ENCODE peak calls at places on chromosome 15, in four cellular contexts. F, C, M and U are unnamed samples.

GRCh38 chr15:94306700-94307650 is 75.6 kb downstream of the MCTP2 start:
- DNase-seq in F (no peak), C (no peak), M (no peak), U (peak)

GRCh38 chr15:61459785-61460707 is 230.9 kb upstream of the RORA start:
- DNase-seq in F (peak), C (peak), M (no peak), U (no peak)

GRCh38 chr15:89129123-89129815 is 41.0 kb downstream of the ABHD2 start:
- DNase-seq in F (peak), C (no peak), M (peak), U (no peak)

GRCh38 chr15:48798319-48798718 is 12.6 kb downstream of the CEP152 start:
- DNase-seq in F (peak), C (no peak), M (no peak), U (no peak)

GRCh38 chr15:35746121-35746520 is 200.2 kb upstream of the DPH6 start:
- DNase-seq in F (no peak), C (no peak), M (no peak), U (no peak)

GRCh38 chr15:88574646-88575045 is 28.2 kb upstream of the DET1 start:
- DNase-seq in F (no peak), C (no peak), M (no peak), U (no peak)

GRCh38 chr15:75502360-75502759 is 50.9 kb upstream of the SIN3A start:
- DNase-seq in F (no peak), C (no peak), M (no peak), U (no peak)

GRCh38 chr15:39587910-39588530 is 7.1 kb downstream of the THBS1 start:
- DNase-seq in F (no peak), C (no peak), M (no peak), U (no peak)

GRCh38 chr15:43232289-43232874 is 11.6 kb upstream of the EPB42 start:
- DNase-seq in F (no peak), C (no peak), M (no peak), U (no peak)

GRCh38 chr15:67892559-67893377 is 52.9 kb upstream of the RNU6-1 start:
- DNase-seq in F (no peak), C (no peak), M (no peak), U (no peak)

GRCh38 chr15:60134609-60135008 is 130.5 kb downstream of the FOXB1 start:
- DNase-seq in F (peak), C (no peak), M (no peak), U (no peak)

GRCh38 chr15:89814112-89814742 is 425 bp downstream of the ANPEP start:
- DNase-seq in F (peak), C (no peak), M (no peak), U (no peak)

GRCh38 chr15:75904241-75904631 is 558 bp downstream of the FBXO22 start:
- DNase-seq in F (peak), C (peak), M (no peak), U (no peak)

GRCh38 chr15:31262143-31262530 is 64.5 kb upstream of the KLF13 start:
- DNase-seq in F (no peak), C (no peak), M (no peak), U (no peak)

GRCh38 chr15:89776274-89777072 is at the start of gene MESP2:
- DNase-seq in F (peak), C (peak), M (peak), U (no peak)

GRCh38 chr15:29223640-29224039 is 46.0 kb downstream of the NSMCE3 start:
- DNase-seq in F (no peak), C (no peak), M (no peak), U (no peak)

GRCh38 chr15:44633603-44634002 is 29.9 kb downstream of the SPG11 start:
- DNase-seq in F (no peak), C (no peak), M (no peak), U (no peak)

GRCh38 chr15:70113304-70113700 is 15.6 kb upstream of the TLE3 start:
- DNase-seq in F (no peak), C (no peak), M (no peak), U (no peak)

GRCh38 chr15:70505411-70505919 is 257.9 kb downstream of the UACA start:
- DNase-seq in F (no peak), C (peak), M (no peak), U (no peak)

GRCh38 chr15:29821416-29822099 is 710 bp downstream of the TJP1 start:
- DNase-seq in F (peak), C (peak), M (peak), U (no peak)

GRCh38 chr15:61750271-61751084 is 309.8 kb downstream of the VPS13C start:
- DNase-seq in F (peak), C (no peak), M (no peak), U (no peak)

GRCh38 chr15:67914537-67915373 is 74.9 kb upstream of the RNU6-1 start:
- DNase-seq in F (no peak), C (peak), M (peak), U (no peak)

GRCh38 chr15:60683156-60683555 is 204.2 kb upstream of the ICE2 start:
- DNase-seq in F (no peak), C (no peak), M (no peak), U (no peak)

GRCh38 chr15:29612096-29612495 is 210.2 kb downstream of the TJP1 start:
- DNase-seq in F (no peak), C (no peak), M (no peak), U (no peak)

GRCh38 chr15:76501726-76502125 is 165.2 kb downstream of the ISL2 start:
- DNase-seq in F (no peak), C (no peak), M (no peak), U (no peak)

GRCh38 chr15:35062164-35063099 is 22.7 kb downstream of the NANOGP8 start:
- DNase-seq in F (no peak), C (no peak), M (no peak), U (no peak)

GRCh38 chr15:45583731-45584639 is 3.2 kb upstream of the BLOC1S6 start:
- DNase-seq in F (no peak), C (no peak), M (no peak), U (no peak)

GRCh38 chr15:93109370-93110105 is 20.5 kb upstream of the RGMA start:
- DNase-seq in F (no peak), C (no peak), M (no peak), U (no peak)

GRCh38 chr15:70741107-70741511 is 22.2 kb downstream of the UACA start:
- DNase-seq in F (no peak), C (peak), M (no peak), U (no peak)

GRCh38 chr15:89068325-89068784 is 19.9 kb upstream of the ABHD2 start:
- DNase-seq in F (no peak), C (no peak), M (no peak), U (peak)

GRCh38 chr15:72852268-72852667 is 68.7 kb upstream of the ADPGK start:
- DNase-seq in F (no peak), C (no peak), M (no peak), U (no peak)

GRCh38 chr15:89907289-89907688 is 5.5 kb downstream of the ARPIN start:
- DNase-seq in F (no peak), C (no peak), M (no peak), U (no peak)

GRCh38 chr15:98799461-98799971 is 151.2 kb downstream of the IGF1R start:
- DNase-seq in F (no peak), C (peak), M (no peak), U (no peak)

GRCh38 chr15:69154684-69155083 is 5.8 kb upstream of the GLCE start:
- DNase-seq in F (no peak), C (no peak), M (no peak), U (no peak)

GRCh38 chr15:70026991-70027390 is 70.7 kb downstream of the TLE3 start:
- DNase-seq in F (no peak), C (no peak), M (no peak), U (no peak)

GRCh38 chr15:83491486-83491885 is 44.3 kb downstream of the SH3GL3 start:
- DNase-seq in F (no peak), C (no peak), M (no peak), U (no peak)

GRCh38 chr15:68819451-68820204 is 1.1 kb downstream of the ANP32A start:
- DNase-seq in F (peak), C (peak), M (peak), U (no peak)

GRCh38 chr15:68106656-68107055 is 52.5 kb downstream of the PIAS1 start:
- DNase-seq in F (no peak), C (peak), M (no peak), U (no peak)

GRCh38 chr15:47206358-47206978 is 510.8 kb upstream of the SEMA6D start:
- DNase-seq in F (no peak), C (no peak), M (no peak), U (no peak)

DNA sequence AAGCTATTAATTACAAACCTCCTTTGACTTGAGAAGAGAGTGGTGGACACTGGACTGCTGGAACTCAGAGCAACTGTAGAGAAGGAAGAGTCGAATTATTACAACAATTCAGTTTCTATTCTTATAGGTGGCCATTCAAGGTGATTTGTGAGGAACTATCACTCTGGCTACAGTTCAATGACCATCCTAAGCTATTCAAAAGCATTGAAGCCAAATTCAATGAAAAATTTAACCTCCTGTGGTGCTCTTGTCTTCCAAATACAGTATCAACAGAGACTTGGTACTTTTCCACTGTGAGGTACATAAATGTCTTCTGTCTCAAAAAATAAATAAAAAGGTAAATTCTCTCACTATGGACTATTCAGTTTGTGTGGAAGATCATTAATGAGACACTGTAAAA is 513.3 kb upstream of the SEMA6D start:
- DNase-seq in F (no peak), C (no peak), M (no peak), U (no peak)
- TF ChIP-seq NFIC in F (no peak), C (no peak), M (no peak), U (no peak)

DNA sequence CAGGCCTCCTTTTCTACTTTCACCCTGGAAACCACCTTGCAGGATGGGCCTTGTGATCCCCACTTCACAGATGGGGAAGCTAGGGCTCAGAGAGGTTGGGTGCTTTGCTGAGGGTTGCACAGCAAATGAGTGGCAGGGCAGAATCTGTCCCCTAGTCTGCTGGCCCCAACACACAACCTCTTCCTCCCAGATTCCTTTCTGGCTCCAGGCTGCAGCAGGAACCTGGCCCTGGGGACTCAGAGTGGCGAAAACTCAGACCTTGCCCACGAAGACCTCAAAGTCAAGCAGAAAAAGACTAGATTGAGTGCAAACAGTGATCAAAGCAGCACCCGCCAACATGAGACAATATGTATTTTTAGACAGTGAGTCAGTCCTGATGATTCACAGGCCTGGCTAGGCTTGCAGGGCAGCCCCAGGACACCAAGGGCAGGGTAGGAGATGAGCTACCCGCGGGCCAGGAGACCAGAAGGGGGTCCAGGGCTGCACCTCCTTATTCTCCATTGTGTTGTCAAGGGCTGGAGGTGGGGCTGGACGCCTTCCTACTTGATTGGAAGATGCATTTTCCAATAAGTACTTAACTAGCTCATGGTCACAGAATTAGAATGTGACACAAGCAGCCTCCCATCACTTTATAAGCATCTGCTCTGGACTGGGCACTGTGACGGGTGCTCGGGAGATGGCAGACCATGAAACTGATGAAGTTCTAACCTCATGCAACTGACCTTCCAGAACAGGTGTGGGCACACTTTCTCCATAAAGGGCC is 23.9 kb downstream of the GOLGA6L2 start:
- DNase-seq in F (no peak), C (peak), M (no peak), U (no peak)
- TF ChIP-seq NFIC in F (peak), C (no peak), M (no peak), U (no peak)

GRCh38 chr15:78265752-78266224 is 1.4 kb downstream of the DNAJA4 start:
- DNase-seq in F (no peak), C (no peak), M (no peak), U (no peak)

GRCh38 chr15:78266229-78266628 is 1.9 kb downstream of the DNAJA4 start:
- DNase-seq in F (no peak), C (no peak), M (no peak), U (no peak)

GRCh38 chr15:78265137-78265460 is 737 bp downstream of the DNAJA4 start:
- DNase-seq in F (no peak), C (no peak), M (no peak), U (no peak)

GRCh38 chr15:78264304-78265136 is at the start of gene DNAJA4:
- DNase-seq in F (peak), C (no peak), M (no peak), U (no peak)

GRCh38 chr15:78266806-78267205 is 2.4 kb downstream of the DNAJA4 start:
- DNase-seq in F (no peak), C (no peak), M (no peak), U (no peak)
- TF ChIP-seq NFIC in F (no peak), C (no peak), M (no peak), U (no peak)

GRCh38 chr15:40957581-40958051 is 4.3 kb downstream of the CHAC1 start:
- DNase-seq in F (peak), C (no peak), M (no peak), U (no peak)

GRCh38 chr15:40955141-40955903 is 2.1 kb downstream of the CHAC1 start:
- DNase-seq in F (no peak), C (no peak), M (no peak), U (no peak)

GRCh38 chr15:40957041-40957555 is 3.8 kb downstream of the CHAC1 start:
- DNase-seq in F (no peak), C (no peak), M (no peak), U (no peak)

GRCh38 chr15:40956543-40956982 is 3.3 kb downstream of the CHAC1 start:
- DNase-seq in F (no peak), C (no peak), M (no peak), U (no peak)

DNA sequence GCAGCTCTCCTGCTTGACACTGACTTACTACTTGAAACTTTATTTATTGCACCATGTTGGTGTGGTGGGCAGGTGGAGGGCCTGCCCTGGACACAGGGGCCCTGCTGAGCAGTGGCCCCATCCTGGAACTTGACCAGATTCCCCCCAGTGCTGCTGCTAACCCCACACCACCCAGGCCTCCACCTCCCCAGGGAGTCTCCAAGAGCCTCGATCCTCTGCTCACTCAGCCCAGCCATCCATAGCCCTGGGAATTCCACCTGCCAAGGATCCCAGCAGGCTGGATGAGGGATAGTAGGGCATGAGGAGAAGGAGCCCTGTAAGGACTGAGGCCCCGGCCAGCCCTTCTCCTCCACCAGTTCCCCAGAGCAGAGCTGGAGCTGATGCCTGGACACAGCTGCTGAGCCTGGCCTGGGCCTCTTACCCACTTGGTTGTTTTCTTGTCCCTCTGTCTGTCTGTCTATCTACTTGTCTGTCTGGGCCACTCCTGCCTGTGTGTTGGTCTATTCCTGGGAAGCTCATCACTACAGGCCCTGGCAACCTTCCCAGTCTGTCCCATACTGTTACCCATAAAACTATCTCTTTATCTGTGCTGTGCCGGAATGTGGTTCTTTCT is 2.8 kb downstream of the CHAC1 start:
- DNase-seq in F (no peak), C (no peak), M (no peak), U (no peak)
- TF ChIP-seq NFIC in F (no peak), C (no peak), M (peak), U (no peak)

DNA sequence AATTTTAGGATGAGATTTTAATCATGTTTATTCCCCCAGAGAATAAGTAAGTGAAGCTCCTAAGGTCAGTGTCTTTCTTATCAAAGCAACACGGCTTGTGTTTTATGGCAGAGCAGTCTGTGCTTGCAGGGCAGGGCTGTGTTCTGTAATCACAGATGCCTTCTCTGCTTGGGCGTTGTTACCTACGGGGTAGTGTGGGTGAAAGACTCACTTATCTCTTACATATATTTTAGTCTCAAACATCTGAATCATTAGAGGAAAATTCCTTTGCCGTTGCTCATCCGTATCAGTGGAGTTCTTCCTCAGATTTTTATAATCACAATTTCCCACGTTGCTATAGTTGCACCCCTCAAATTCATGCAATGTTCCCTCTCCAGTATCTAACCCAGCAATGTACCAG is 271.7 kb upstream of the MEIS2 start:
- DNase-seq in F (peak), C (no peak), M (no peak), U (no peak)
- TF ChIP-seq NFIC in F (no peak), C (no peak), M (no peak), U (no peak)

DNA sequence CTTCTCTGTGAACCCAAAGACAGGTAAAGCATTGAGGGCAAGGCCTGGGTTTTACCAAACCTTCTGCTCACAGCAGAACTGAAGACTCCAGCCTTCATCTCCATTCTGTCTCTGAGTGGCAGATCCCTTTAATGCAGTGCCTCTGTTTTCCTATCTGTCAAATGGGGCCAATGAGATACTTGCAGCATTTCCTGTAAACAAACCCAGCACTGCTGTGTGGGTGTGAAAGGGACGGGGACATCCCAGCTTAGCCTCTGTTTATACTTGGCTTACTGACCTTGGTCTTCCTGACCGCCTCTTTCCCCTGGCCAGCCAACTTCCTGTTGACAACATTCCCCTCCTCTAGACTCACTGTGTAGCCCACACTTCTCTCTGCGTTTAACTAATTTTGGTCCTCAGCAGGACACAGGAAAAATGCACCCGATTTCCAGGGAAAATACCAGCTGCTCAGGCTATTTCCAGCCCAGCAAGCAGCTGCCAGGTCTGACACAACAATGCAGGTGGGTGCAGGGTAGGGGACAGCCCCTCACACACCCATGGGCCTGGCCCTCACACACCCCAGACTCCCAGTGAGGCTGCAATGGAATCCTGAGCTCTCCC is 105.9 kb upstream of the HERC1 start:
- DNase-seq in F (no peak), C (peak), M (no peak), U (peak)
- TF ChIP-seq NFIC in F (no peak), C (peak), M (no peak), U (no peak)

DNA sequence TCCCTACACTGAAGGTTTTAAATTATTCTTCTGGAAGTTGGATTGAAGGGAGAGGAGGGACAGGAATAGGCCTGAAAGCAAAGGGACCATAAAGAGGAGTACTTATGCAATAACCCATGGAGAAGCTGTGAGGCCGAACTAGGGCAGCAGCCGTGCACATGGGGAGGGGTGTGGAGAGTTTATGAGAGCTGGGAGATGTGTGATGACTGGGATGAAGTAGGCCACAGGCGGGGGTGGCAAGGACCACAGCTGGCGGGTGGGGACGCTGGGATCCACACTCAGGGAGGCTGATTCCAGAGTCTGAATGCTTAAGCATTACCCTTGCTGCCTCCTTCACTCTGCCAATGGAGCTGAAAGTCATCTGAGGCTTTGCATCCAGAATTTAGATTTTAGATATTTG is 123.8 kb downstream of the ARNT2 start:
- DNase-seq in F (no peak), C (no peak), M (no peak), U (no peak)
- TF ChIP-seq NFIC in F (no peak), C (no peak), M (no peak), U (no peak)